ENCODE peak calls at places on chromosomes 6 and 20, in seven cellular contexts. P is hepatocyte, I is cardiac muscle cell, B is brain microvascular endothelial cell, U is upper lobe of right lung, L is stomach, C is IMR-90. O is an unnamed sample.

GRCh38 chr6:156741287-156742073 is 35.7 kb upstream of the ARID1B start:
- DNase-seq in P (no peak), I (no peak), B (no peak), U (no peak), L (no peak), C (no peak), O (no peak)

GRCh38 chr6:64220776-64221175 is 585.2 kb downstream of the PHF3 start:
- DNase-seq in P (no peak), I (no peak), B (no peak), U (no peak), L (no peak), C (peak), O (no peak)

GRCh38 chr6:138088307-138088744 is 18.9 kb downstream of the PERP start:
- DNase-seq in P (peak), I (no peak), B (peak), U (no peak), L (peak), C (peak), O (peak)

GRCh38 chr6:154510144-154510905 is at the start of gene CNKSR3:
- DNase-seq in P (peak), I (peak), B (peak), U (peak), L (peak), C (peak), O (peak)

GRCh38 chr6:170290306-170291128 is at the start of gene DLL1:
- DNase-seq in P (peak), I (peak), B (no peak), U (no peak), L (peak), C (peak), O (peak)

GRCh38 chr6:151961809-151962208 is 154.3 kb downstream of the ESR1 start:
- DNase-seq in P (no peak), I (no peak), B (no peak), U (no peak), L (no peak), C (no peak), O (no peak)

GRCh38 chr6:130322673-130323268 is 43.0 kb upstream of the TMEM200A start:
- DNase-seq in P (peak), I (peak), B (peak), U (no peak), L (peak), C (peak), O (peak)

GRCh38 chr6:137820952-137821351 is 46.1 kb upstream of the TNFAIP3 start:
- DNase-seq in P (no peak), I (no peak), B (no peak), U (no peak), L (no peak), C (peak), O (no peak)

GRCh38 chr6:85008311-85009015 is 244.1 kb upstream of the TBX18 start:
- DNase-seq in P (no peak), I (no peak), B (peak), U (no peak), L (no peak), C (peak), O (peak)

GRCh38 chr20:36917943-36918342 is 33.6 kb downstream of the SAMHD1 start:
- DNase-seq in P (no peak), I (no peak), B (no peak), U (no peak), L (no peak), C (peak), O (no peak)

GRCh38 chr6:21949211-21949801 is 347.5 kb downstream of the PRL start:
- DNase-seq in P (peak), I (no peak), B (no peak), U (no peak), L (no peak), C (peak), O (no peak)

GRCh38 chr20:19712737-19713260 is 45.3 kb upstream of the RIN2 start:
- DNase-seq in P (no peak), I (no peak), B (no peak), U (no peak), L (no peak), C (peak), O (no peak)

GRCh38 chr6:33373950-33374349 is 17.7 kb upstream of the KIFC1 start:
- DNase-seq in P (no peak), I (no peak), B (no peak), U (no peak), L (no peak), C (no peak), O (no peak)

GRCh38 chr20:61706562-61706961 is 359.1 kb downstream of the TAF4 start:
- DNase-seq in P (no peak), I (no peak), B (no peak), U (no peak), L (no peak), C (no peak), O (no peak)

GRCh38 chr20:8132632-8133587 is 844 bp downstream of the PLCB1 start:
- DNase-seq in P (peak), I (peak), B (no peak), U (peak), L (peak), C (no peak), O (no peak)

GRCh38 chr6:11448038-11448437 is 89.5 kb upstream of the TMEM170B start:
- DNase-seq in P (no peak), I (no peak), B (no peak), U (no peak), L (no peak), C (no peak), O (no peak)

GRCh38 chr6:44216677-44217331 is at the start of gene MYMX:
- DNase-seq in P (no peak), I (no peak), B (no peak), U (no peak), L (peak), C (no peak), O (no peak)

DNA sequence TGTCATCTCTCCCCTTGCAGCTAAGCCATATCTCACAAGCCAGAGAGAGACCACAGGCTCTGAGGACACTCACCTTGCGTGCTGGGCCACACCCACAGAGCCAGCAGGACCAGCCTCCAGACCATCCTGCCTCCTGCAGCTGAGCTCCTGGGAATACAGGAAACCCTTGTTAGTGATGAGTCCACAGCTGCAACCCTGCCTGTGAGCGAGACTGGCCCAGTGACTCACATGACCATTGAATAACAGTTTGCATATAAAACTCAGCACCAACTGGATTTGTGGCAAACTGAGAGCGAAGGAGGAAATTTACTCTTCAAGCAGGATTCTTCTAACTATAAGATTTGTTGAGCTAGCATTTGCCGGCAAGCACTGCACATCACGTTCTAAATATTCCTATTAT is 3.0 kb downstream of the THBS2 start:
- DNase-seq in P (no peak), I (no peak), B (peak), U (no peak), L (peak), C (peak), O (peak)
- TF ChIP-seq CTCF in P (no peak), I (no peak), B (peak), U (no peak), L (no peak), C (no peak), O (no peak)

DNA sequence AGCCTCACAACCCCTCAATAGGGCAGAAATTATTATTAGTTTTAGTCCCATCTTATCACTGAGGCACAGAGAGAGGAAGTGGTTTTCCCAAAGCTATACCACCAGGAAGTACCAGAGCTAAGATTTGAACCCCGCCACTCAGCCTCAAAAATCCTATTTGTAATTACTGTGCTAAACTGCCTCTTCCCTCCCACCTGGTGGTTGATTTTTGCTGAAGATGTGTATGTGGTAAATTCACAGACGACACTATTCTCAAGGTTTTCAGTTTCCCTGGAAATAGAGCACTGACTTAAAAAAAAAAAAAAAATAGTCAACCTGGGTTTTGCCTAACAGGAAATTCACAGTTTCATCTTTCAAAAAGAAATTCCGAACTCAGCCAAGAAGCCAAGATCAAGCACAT is 57.9 kb downstream of the TSHZ2 start:
- DNase-seq in P (no peak), I (no peak), B (no peak), U (no peak), L (no peak), C (no peak), O (no peak)
- TF ChIP-seq CTCF in P (no peak), I (no peak), B (no peak), U (no peak), L (no peak), C (no peak), O (no peak)

DNA sequence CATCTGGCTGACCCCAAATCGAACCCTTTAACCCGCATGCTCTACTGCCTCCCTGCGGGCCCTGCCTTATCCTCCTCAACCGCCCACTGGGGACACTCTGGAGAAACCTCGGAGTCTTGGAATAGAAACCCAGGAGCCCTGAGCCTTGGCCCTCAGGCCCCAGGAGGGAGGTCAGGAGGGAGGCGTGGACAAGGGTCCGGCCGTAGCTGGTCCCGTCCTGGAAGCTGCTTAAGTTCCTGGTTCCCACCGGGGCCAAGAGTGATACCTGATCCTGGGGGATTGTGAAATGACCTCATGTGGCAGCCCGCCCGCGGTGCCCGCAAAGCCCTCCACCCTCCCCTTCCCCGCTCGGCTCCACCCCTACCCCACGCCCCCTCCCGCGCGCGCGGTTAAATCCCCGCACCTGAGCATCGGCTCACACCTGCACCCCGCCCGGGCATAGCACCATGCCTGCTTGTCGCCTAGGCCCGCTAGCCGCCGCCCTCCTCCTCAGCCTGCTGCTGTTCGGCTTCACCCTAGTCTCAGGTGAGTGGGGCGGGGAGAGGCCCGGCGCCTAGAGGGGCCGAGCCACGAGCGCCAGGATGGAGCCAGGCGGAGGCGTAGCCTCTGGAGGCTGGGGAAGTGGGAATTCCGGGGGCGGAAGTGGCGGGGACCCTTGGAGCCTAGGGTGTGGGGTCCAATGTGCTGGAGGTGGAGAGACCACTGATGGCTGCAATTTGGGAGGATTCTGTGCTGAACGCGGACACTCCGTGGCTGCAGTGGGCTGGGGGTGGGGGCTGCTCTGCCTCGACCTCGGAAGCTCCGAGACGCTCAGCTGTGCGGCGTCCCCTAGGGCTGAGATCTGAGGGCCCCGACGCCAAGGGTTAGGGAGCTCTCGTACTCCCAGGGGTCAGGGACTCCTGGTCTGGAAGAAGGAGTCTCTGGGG is at the start of gene WFDC2:
- DNase-seq in P (peak), I (peak), B (no peak), U (peak), L (peak), C (no peak), O (no peak)
- TF ChIP-seq CTCF in P (peak), I (no peak), B (no peak), U (no peak), L (no peak), C (no peak), O (no peak)

GRCh38 chr20:21303061-21303871 is at the start of gene XRN2:
- DNase-seq in P (peak), I (peak), B (peak), U (peak), L (peak), C (peak), O (peak)
- TF ChIP-seq CTCF in P (no peak), I (no peak), B (peak), U (no peak), L (no peak), C (peak), O (no peak)

GRCh38 chr6:72037006-72037405 is 150.7 kb downstream of the RIMS1 start:
- DNase-seq in P (no peak), I (no peak), B (no peak), U (no peak), L (no peak), C (no peak), O (no peak)

GRCh38 chr6:72040106-72040505 is 153.8 kb downstream of the RIMS1 start:
- DNase-seq in P (no peak), I (peak), B (no peak), U (no peak), L (no peak), C (peak), O (peak)

GRCh38 chr6:72048080-72048479 is 161.7 kb downstream of the RIMS1 start:
- DNase-seq in P (no peak), I (no peak), B (no peak), U (no peak), L (no peak), C (no peak), O (peak)

DNA sequence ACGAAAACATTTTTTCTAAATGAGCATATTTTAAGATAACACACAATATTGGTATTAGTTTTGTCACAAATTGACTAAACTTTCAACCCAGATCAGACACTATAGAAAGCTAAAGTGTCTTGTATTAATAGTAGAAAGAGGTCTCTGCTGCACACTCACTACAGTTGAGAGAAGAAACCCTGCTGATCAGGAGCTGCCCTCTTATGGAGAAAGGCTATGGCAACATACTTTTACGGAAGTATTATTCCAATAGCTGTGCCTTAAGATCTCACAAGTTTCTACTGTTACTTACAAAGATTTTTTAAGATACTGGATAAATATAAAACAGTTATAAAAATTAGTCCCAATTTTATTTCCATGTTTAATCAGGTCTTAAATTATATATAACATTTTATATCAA is 155.7 kb downstream of the RIMS1 start:
- DNase-seq in P (peak), I (peak), B (no peak), U (no peak), L (no peak), C (no peak), O (no peak)
- TF ChIP-seq CTCF in P (peak), I (no peak), B (peak), U (peak), L (no peak), C (no peak), O (peak)